ENCODE peak calls at places on chromosomes 7 and 10, in five cellular contexts. R is HepG2, F is IMR-90, V is SK-N-SH, D is GM12878. W is an unnamed sample.

GRCh38 chr10:142371-142770 is 7.1 kb downstream of the ZMYND11 start:
- DNase-seq in D (no peak), R (no peak), V (no peak), F (no peak), W (no peak)

GRCh38 chr7:46603780-46604725 is 683.0 kb upstream of the IGFBP3 start:
- DNase-seq in V (peak), F (peak), R (no peak), D (no peak), W (no peak)

GRCh38 chr7:158273138-158273651 is 314.4 kb downstream of the PTPRN2 start:
- DNase-seq in V (peak), F (no peak), R (no peak), D (no peak), W (no peak)

GRCh38 chr7:55100962-55101327 is 82.1 kb downstream of the EGFR start:
- DNase-seq in R (no peak), D (no peak), V (no peak), F (no peak), W (no peak)

GRCh38 chr7:27723086-27723485 is 16.9 kb upstream of the TAX1BP1 start:
- DNase-seq in R (no peak), F (no peak), D (no peak), V (peak), W (no peak)

GRCh38 chr10:34670101-34670500 is 145.0 kb downstream of the PARD3 start:
- DNase-seq in V (no peak), R (no peak), F (no peak), D (no peak), W (no peak)

GRCh38 chr10:63542835-63543575 is 21.8 kb downstream of the REEP3 start:
- DNase-seq in F (peak), R (no peak), D (no peak), V (no peak), W (no peak)

GRCh38 chr7:151992375-151992774 is 33.1 kb upstream of the GALNT11 start:
- DNase-seq in R (peak), D (no peak), V (peak), F (no peak), W (peak)

GRCh38 chr10:15901889-15902288 is 41.6 kb upstream of the MINDY3 start:
- DNase-seq in R (no peak), F (no peak), V (no peak), D (no peak), W (no peak)

GRCh38 chr10:124043310-124044142 is 49.9 kb downstream of the CHST15 start:
- DNase-seq in V (no peak), R (peak), D (peak), F (no peak), W (no peak)

GRCh38 chr7:105673367-105674188 is 92.3 kb upstream of the EFCAB10 start:
- DNase-seq in V (no peak), D (no peak), R (no peak), F (no peak), W (no peak)
- TF ChIP-seq MXI1 in V (no peak), D (no peak), R (no peak), F (no peak), W (no peak)

DNA sequence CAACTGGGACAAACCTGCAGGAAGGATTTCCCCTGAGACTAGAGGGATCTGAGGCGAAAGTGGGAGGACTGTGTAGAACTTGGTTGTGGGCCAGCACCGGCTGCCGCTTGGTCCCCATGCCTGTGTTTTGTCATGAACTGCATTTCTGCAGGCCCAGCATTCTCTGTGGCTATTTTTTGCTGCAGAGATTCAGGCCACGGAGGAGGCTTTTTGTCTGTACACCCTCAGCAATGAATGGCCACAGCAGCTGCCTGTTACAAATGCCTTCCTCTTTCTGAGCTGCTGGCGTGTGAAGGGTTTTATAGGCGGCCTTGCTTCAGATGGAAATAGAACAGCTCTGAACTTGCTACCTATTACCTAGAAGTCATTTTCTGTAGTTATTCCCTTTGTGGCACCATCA is 164.4 kb downstream of the SH2D4B start:
- DNase-seq in D (no peak), F (no peak), V (no peak), R (no peak), W (no peak)
- TF ChIP-seq MXI1 in D (no peak), F (no peak), V (no peak), R (no peak), W (no peak)

DNA sequence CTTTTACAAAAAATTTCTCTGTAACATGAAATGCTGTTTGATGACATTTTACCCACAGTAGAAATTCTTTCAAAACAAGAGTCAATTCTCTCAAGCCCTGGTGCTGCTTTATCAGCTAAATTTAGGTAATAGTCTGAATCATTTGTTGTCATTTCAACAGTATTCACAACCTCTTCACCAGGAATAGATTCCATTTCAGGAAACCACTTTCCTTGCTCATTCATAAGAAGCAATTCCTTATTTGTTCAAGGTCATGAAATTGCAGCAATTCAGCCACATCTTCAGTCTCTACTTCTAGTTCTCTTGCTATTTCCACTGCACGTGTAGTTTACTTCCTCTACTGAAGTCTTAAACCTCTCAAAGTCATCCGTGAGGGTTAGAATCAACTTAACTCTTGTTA is 14.1 kb downstream of the STAG3 start:
- DNase-seq in R (no peak), D (no peak), F (peak), V (no peak), W (no peak)
- TF ChIP-seq MXI1 in R (no peak), D (no peak), F (no peak), V (no peak), W (no peak)

GRCh38 chr7:124318716-124319115 is 285.8 kb upstream of the TMEM229A start:
- DNase-seq in V (no peak), R (no peak), D (no peak), F (peak), W (no peak)

GRCh38 chr7:124324262-124324661 is 291.4 kb upstream of the TMEM229A start:
- DNase-seq in R (no peak), F (peak), D (no peak), V (no peak), W (no peak)

GRCh38 chr7:124323597-124323996 is 290.7 kb upstream of the TMEM229A start:
- DNase-seq in V (no peak), R (no peak), D (no peak), F (no peak), W (no peak)

DNA sequence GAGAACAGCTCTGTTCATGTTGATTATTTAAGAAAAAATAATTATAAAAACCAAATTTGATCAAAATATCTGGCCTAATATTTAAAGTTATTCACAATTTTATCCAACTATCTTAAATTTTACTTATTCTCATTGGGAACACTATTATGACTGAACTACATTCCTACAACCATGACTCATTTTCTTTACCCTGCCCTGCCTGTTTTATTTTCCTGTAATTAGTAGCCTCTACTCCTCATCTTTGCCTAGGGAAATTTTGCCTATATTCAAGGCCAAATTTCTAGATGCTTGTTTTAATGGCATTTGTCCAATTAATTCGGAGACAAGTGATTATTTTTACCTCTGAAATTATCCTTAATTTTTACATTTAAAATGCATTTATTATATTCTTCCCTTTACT is 289.7 kb upstream of the TMEM229A start:
- DNase-seq in V (no peak), R (no peak), F (peak), D (no peak), W (no peak)
- TF ChIP-seq MXI1 in V (no peak), R (no peak), F (no peak), D (no peak), W (no peak)

GRCh38 chr7:105195891-105196290 is 181.9 kb downstream of the KMT2E start:
- DNase-seq in D (no peak), V (no peak), R (no peak), F (no peak), W (no peak)
- TF ChIP-seq MXI1 in D (no peak), V (no peak), R (no peak), F (no peak), W (no peak)

GRCh38 chr10:23064288-23065114 is 30.9 kb upstream of the MSRB2 start:
- DNase-seq in V (no peak), D (no peak), F (no peak), R (no peak), W (no peak)

GRCh38 chr10:23063387-23064287 is 31.7 kb upstream of the MSRB2 start:
- DNase-seq in R (no peak), D (no peak), V (no peak), F (peak), W (peak)

GRCh38 chr10:23067337-23067736 is 28.0 kb upstream of the MSRB2 start:
- DNase-seq in F (no peak), V (no peak), R (no peak), D (no peak), W (no peak)

GRCh38 chr10:23067939-23068775 is 27.2 kb upstream of the MSRB2 start:
- DNase-seq in V (peak), F (peak), R (peak), D (peak), W (peak)

GRCh38 chr10:23065549-23065948 is 29.8 kb upstream of the MSRB2 start:
- DNase-seq in R (peak), D (no peak), V (no peak), F (peak), W (no peak)
- TF ChIP-seq MXI1 in R (no peak), D (no peak), V (no peak), F (no peak), W (no peak)

GRCh38 chr7:82331234-82331633 is 112.3 kb downstream of the CACNA2D1 start:
- DNase-seq in V (no peak), D (no peak), F (no peak), R (no peak), W (no peak)

GRCh38 chr7:82335001-82335400 is 108.6 kb downstream of the CACNA2D1 start:
- DNase-seq in F (no peak), R (no peak), D (no peak), V (no peak), W (no peak)

GRCh38 chr7:82339958-82340357 is 103.6 kb downstream of the CACNA2D1 start:
- DNase-seq in R (no peak), D (no peak), F (no peak), V (no peak), W (no peak)

GRCh38 chr7:82330706-82331220 is 112.8 kb downstream of the CACNA2D1 start:
- DNase-seq in D (no peak), F (no peak), V (no peak), R (no peak), W (no peak)

DNA sequence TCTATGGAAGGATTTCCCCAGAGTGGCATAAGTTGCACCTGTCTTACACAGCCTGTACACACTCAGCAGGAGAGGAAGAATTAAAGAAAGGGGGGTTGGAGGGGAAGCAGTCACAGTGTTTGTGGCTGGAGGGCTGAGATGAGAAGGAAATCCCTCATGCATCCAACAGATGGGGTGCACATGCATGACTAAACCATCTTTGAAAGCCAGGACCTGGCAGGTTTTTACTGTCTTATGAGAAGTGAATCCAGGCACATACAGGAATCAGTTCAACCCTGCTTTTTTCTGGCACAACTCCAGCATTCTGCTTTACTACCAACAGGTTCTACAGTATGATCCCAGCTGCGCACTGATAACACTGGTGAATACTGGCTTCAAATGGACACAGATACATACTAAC is 107.7 kb downstream of the CACNA2D1 start:
- DNase-seq in D (no peak), R (no peak), F (peak), V (peak), W (no peak)
- TF ChIP-seq MXI1 in D (no peak), R (no peak), F (no peak), V (peak), W (no peak)

GRCh38 chr10:78038105-78038504 is 4.4 kb downstream of the RPS24 start:
- DNase-seq in F (peak), V (no peak), R (no peak), D (no peak), W (no peak)
- TF ChIP-seq MXI1 in F (no peak), V (no peak), R (no peak), D (no peak), W (no peak)

GRCh38 chr7:24366901-24367300 is 82.9 kb downstream of the NPY start:
- DNase-seq in V (no peak), F (no peak), R (no peak), D (no peak), W (no peak)
- TF ChIP-seq MXI1 in V (no peak), F (no peak), R (no peak), D (no peak), W (no peak)

W was measured in K562.